ENCODE peak calls at places on chromosomes 11 and 22, in four cellular contexts. F, B, Z and M are unnamed samples.
A peak's percentile ranks its signal among the peaks of the same experiment; 100 is the strongest.

GRCh38 chr11:45151362-45151982 is 5.0 kb downstream of the PRDM11 start:
- DNase-seq in Z (no peak), B (no peak), F (no peak), M (no peak)

GRCh38 chr22:42177891-42178336 is 47.3 kb upstream of the CYP2D6 start:
- DNase-seq in F (no peak), Z (no peak), B (no peak), M (no peak)

GRCh38 chr11:123483058-123483457 is 53.0 kb downstream of the GRAMD1B start:
- DNase-seq in Z (no peak), F (peak; percentile 36), B (peak; percentile 40), M (peak; percentile 54)

GRCh38 chr22:46119729-46120419 is 30.5 kb upstream of the PPARA start:
- DNase-seq in B (no peak), F (peak; percentile 12), Z (no peak), M (no peak)

GRCh38 chr11:69538840-69539239 is 57.4 kb downstream of the LINC01488 start:
- DNase-seq in B (no peak), F (no peak), Z (no peak), M (no peak)

GRCh38 chr22:22691716-22692701 is 47.6 kb downstream of the GGTLC2 start:
- DNase-seq in F (peak; percentile 10), Z (no peak), B (no peak), M (no peak)

GRCh38 chr11:28343304-28344233 is 235.4 kb downstream of the METTL15 start:
- DNase-seq in Z (no peak), B (no peak), F (peak; percentile 85), M (peak; percentile 31)

GRCh38 chr11:68275721-68276488 is 4.1 kb upstream of the C11orf24 start:
- DNase-seq in F (peak; percentile 56), Z (no peak), B (peak; percentile 88), M (no peak)

GRCh38 chr11:102940714-102941588 is 14.6 kb downstream of the MMP13 start:
- DNase-seq in B (no peak), F (peak; percentile 59), Z (no peak), M (no peak)

GRCh38 chr11:102780491-102780918 is at the start of gene MMP10:
- DNase-seq in F (peak; percentile 60), B (peak; percentile 86), Z (no peak), M (peak; percentile 66)

GRCh38 chr22:47192106-47192650 is 429.7 kb downstream of the TBC1D22A start:
- DNase-seq in F (no peak), B (no peak), Z (no peak), M (no peak)

GRCh38 chr11:3169235-3169951 is 4.3 kb upstream of the OSBPL5 start:
- DNase-seq in Z (no peak), F (peak; percentile 31), B (no peak), M (no peak)

GRCh38 chr11:9280655-9281301 is 15.6 kb upstream of the DENND5A start:
- DNase-seq in Z (no peak), B (no peak), F (no peak), M (peak; percentile 34)

GRCh38 chr11:77454867-77455655 is 18.8 kb downstream of the PAK1 start:
- DNase-seq in B (no peak), F (no peak), Z (no peak), M (no peak)

GRCh38 chr22:49850959-49851815 is 2.5 kb upstream of the ZBED4 start:
- DNase-seq in Z (no peak), F (no peak), B (no peak), M (no peak)

GRCh38 chr11:11163256-11163655 is 189.8 kb downstream of the CSNK2A3 start:
- DNase-seq in B (no peak), F (peak; percentile 46), Z (no peak), M (no peak)

GRCh38 chr11:71266114-71266833 is 13.9 kb upstream of the SHANK2 start:
- DNase-seq in Z (no peak), B (no peak), F (no peak), M (no peak)

GRCh38 chr11:113106507-113106906 is 145.3 kb downstream of the NCAM1 start:
- DNase-seq in F (no peak), B (no peak), Z (no peak), M (no peak)

GRCh38 chr22:34096770-34097169 is 176.5 kb upstream of the LARGE1 start:
- DNase-seq in B (no peak), F (no peak), Z (no peak), M (no peak)

GRCh38 chr11:109034341-109034696 is 369.4 kb downstream of the DDX10 start:
- DNase-seq in B (no peak), F (no peak), Z (no peak), M (no peak)

GRCh38 chr11:76745561-76746207 is 37.5 kb upstream of the TSKU start:
- DNase-seq in F (no peak), B (no peak), Z (no peak), M (no peak)

GRCh38 chr11:43920598-43921419 is 21.6 kb upstream of the C11orf96 start:
- DNase-seq in F (peak; percentile 97), Z (no peak), B (peak; percentile 99), M (peak; percentile 100)

GRCh38 chr11:78140392-78141077 is 1.1 kb upstream of the ALG8 start:
- DNase-seq in Z (no peak), B (no peak), F (no peak), M (no peak)

GRCh38 chr22:42742940-42743339 is 22.3 kb upstream of the A4GALT start:
- DNase-seq in F (no peak), B (no peak), Z (no peak), M (no peak)

GRCh38 chr11:76782526-76783293 is 446 bp upstream of the TSKU start:
- DNase-seq in Z (peak; percentile 58), F (peak; percentile 95), B (no peak), M (peak; percentile 59)

GRCh38 chr11:128521697-128522062 is 65.7 kb downstream of the ETS1 start:
- DNase-seq in B (no peak), F (no peak), Z (no peak), M (no peak)

GRCh38 chr11:75820636-75821035 is 5.6 kb downstream of the UVRAG start:
- DNase-seq in F (no peak), B (no peak), Z (no peak), M (no peak)

GRCh38 chr11:13963169-13963948 is 836 bp downstream of the SPON1 start:
- DNase-seq in F (no peak), Z (no peak), B (no peak), M (no peak)

GRCh38 chr11:839280-839623 is 3.1 kb downstream of the POLR2L start:
- DNase-seq in Z (no peak), F (no peak), B (no peak), M (no peak)

GRCh38 chr11:2748061-2748813 is 48.4 kb upstream of the KCNQ1OT1 start:
- DNase-seq in F (no peak), Z (no peak), B (no peak), M (no peak)

GRCh38 chr11:65121447-65121864 is 478 bp downstream of the FAU start:
- DNase-seq in B (no peak), Z (no peak), F (peak; percentile 24), M (no peak)

GRCh38 chr11:59802639-59803176 is 7.9 kb downstream of the MRPL16 start:
- DNase-seq in F (peak; percentile 58), B (no peak), Z (peak; percentile 22), M (no peak)

GRCh38 chr11:11155962-11156815 is 196.9 kb downstream of the CSNK2A3 start:
- DNase-seq in Z (no peak), F (peak; percentile 9), B (no peak), M (no peak)

GRCh38 chr22:43956805-43957463 is 1.7 kb downstream of the SAMM50 start:
- DNase-seq in F (no peak), B (no peak), Z (no peak), M (no peak)

GRCh38 chr22:43955040-43955882 is at the start of gene SAMM50:
- DNase-seq in Z (peak; percentile 24), B (peak; percentile 81), F (peak; percentile 87), M (peak; percentile 44)

GRCh38 chr22:43955883-43956286 is 643 bp downstream of the SAMM50 start:
- DNase-seq in F (no peak), Z (no peak), B (no peak), M (no peak)

GRCh38 chr22:43957871-43958270 is 2.6 kb downstream of the SAMM50 start:
- DNase-seq in B (no peak), Z (no peak), F (peak; percentile 7), M (no peak)

GRCh38 chr22:43956383-43956782 is 1.1 kb downstream of the SAMM50 start:
- DNase-seq in F (no peak), Z (no peak), B (no peak), M (no peak)
- H3K27ac ChIP-seq in F (peak overlapping the region; percentile 96), Z (no peak overlapping the region), B (peak overlapping the region; percentile 67), M (peak overlapping the region; percentile 75)

GRCh38 chr11:34457607-34458006 is 18.9 kb downstream of the CAT start:
- DNase-seq in Z (no peak), B (no peak), F (no peak), M (no peak)
- H3K27ac ChIP-seq in Z (no peak overlapping the region), B (no peak overlapping the region), F (no peak overlapping the region), M (no peak overlapping the region)

GRCh38 chr11:106384429-106384828 is 307.0 kb downstream of the AASDHPPT start:
- DNase-seq in B (no peak), F (no peak), Z (no peak), M (no peak)

GRCh38 chr11:106381895-106382294 is 304.4 kb downstream of the AASDHPPT start:
- DNase-seq in B (no peak), Z (no peak), F (no peak), M (no peak)

GRCh38 chr11:106378513-106379179 is 301.2 kb downstream of the AASDHPPT start:
- DNase-seq in F (no peak), B (no peak), Z (no peak), M (no peak)

GRCh38 chr11:106379265-106379664 is 301.8 kb downstream of the AASDHPPT start:
- DNase-seq in B (no peak), Z (no peak), F (no peak), M (no peak)

DNA sequence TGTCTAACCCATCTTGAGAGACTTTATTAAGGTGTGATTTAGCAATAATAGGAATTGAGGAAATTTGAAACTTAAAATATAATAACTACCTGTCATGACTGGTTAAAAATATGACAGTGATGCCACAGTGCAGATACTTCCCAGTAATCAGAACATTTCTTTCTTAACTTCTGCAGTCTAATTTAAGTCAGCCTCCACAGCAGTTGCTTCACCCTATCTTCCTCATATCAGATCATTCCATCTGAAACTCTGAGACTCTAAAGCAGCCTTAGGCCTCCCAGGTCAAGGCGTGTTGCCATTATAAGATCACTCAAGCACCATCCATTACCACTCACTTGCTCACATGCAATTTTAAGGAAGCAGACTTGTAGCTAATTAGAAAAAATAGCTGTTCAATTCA is 302.2 kb downstream of the AASDHPPT start:
- DNase-seq in F (no peak), Z (no peak), B (no peak), M (no peak)
- H3K27ac ChIP-seq in F (no peak overlapping the region), Z (no peak overlapping the region), B (no peak overlapping the region), M (no peak overlapping the region)

GRCh38 chr11:107496011-107496410 is 38.4 kb upstream of the CWF19L2 start:
- DNase-seq in Z (no peak), B (no peak), F (no peak), M (no peak)

GRCh38 chr11:107505667-107506066 is 48.0 kb upstream of the CWF19L2 start:
- DNase-seq in F (no peak), B (no peak), Z (no peak), M (no peak)

DNA sequence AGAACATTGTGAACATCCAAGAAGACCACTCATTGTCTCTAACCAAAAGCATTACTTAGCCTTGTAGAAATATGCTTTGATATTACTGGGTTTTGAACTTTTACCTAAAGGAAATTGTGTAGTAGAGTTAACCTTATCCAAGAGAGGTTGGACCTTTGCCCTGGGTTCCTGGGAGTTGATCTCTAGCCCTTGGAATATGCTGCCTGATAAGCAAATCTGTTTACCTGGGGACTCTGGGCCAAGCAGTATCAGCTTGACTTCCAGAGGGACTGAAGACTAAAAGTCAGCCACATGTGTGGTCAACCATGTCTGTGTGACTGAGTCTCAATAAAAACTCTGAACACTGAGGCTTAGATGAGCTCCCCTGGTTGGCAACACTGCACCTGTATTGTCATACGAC is 44.1 kb upstream of the CWF19L2 start:
- DNase-seq in Z (no peak), F (no peak), B (no peak), M (no peak)
- H3K27ac ChIP-seq in Z (no peak overlapping the region), F (no peak overlapping the region), B (no peak overlapping the region), M (no peak overlapping the region)